ENCODE peak calls at places on chromosomes 11 and 22, in seven cellular contexts. L is nephron progenitor cell, I is Peyer's patch, Q is A549, O is ascending aorta, S is HFF-Myc, G is neural crest cell. J is an unnamed sample.

GRCh38 chr11:36033082-36033751 is 89.4 kb downstream of the LDLRAD3 start:
- DNase-seq in L (no peak), I (no peak), Q (no peak), O (no peak), S (no peak), G (no peak), J (no peak)

GRCh38 chr11:17036666-17037658 is 22.7 kb upstream of the PLEKHA7 start:
- DNase-seq in L (no peak), I (no peak), Q (no peak), O (no peak), S (no peak), G (no peak), J (no peak)

GRCh38 chr11:126231725-126232459 is 20.3 kb downstream of the FAM118B start:
- DNase-seq in L (no peak), I (no peak), Q (no peak), O (no peak), S (no peak), G (no peak), J (no peak)

GRCh38 chr11:126391970-126392637 is 36.6 kb downstream of the ST3GAL4 start:
- DNase-seq in L (no peak), I (no peak), Q (no peak), O (no peak), S (no peak), G (no peak), J (no peak)

GRCh38 chr11:121670792-121671275 is 218.1 kb upstream of the SORL1-AS1 start:
- DNase-seq in L (no peak), I (no peak), Q (no peak), O (no peak), S (no peak), G (no peak), J (no peak)

GRCh38 chr11:10809373-10810199 is 860 bp upstream of the EIF4G2 start:
- DNase-seq in L (peak), I (no peak), Q (peak), O (no peak), S (peak), G (no peak), J (peak)

GRCh38 chr11:28366549-28367341 is 258.6 kb downstream of the METTL15 start:
- DNase-seq in L (no peak), I (no peak), Q (no peak), O (no peak), S (no peak), G (no peak), J (no peak)

GRCh38 chr22:45469573-45470383 is 32.9 kb upstream of the FBLN1 start:
- DNase-seq in L (no peak), I (no peak), Q (no peak), O (no peak), S (peak), G (no peak), J (no peak)

GRCh38 chr11:86588566-86589090 is 83.8 kb downstream of the ME3 start:
- DNase-seq in L (peak), I (no peak), Q (no peak), O (no peak), S (no peak), G (peak), J (no peak)

GRCh38 chr11:117314840-117315239 is 1.2 kb downstream of the BACE1 start:
- DNase-seq in L (peak), I (no peak), Q (no peak), O (no peak), S (no peak), G (no peak), J (no peak)

GRCh38 chr22:44136112-44136511 is 44.6 kb upstream of the PARVG start:
- DNase-seq in L (no peak), I (peak), Q (no peak), O (no peak), S (no peak), G (no peak), J (no peak)

GRCh38 chr22:49736538-49736937 is 91.1 kb downstream of the BRD1 start:
- DNase-seq in L (no peak), I (peak), Q (no peak), O (no peak), S (no peak), G (no peak), J (no peak)

GRCh38 chr11:41579546-41579945 is 120.1 kb upstream of the LRRC4C start:
- DNase-seq in L (no peak), I (no peak), Q (no peak), O (no peak), S (no peak), G (no peak), J (no peak)

GRCh38 chr11:113974741-113975470 is at the start of gene HTR3A:
- DNase-seq in L (peak), I (no peak), Q (no peak), O (no peak), S (no peak), G (peak), J (peak)

GRCh38 chr11:70099578-70100282 is 21.6 kb downstream of the ANO1 start:
- DNase-seq in L (no peak), I (no peak), Q (no peak), O (no peak), S (no peak), G (no peak), J (no peak)

GRCh38 chr11:70799386-70799785 is 401.1 kb downstream of the CTTN start:
- DNase-seq in L (no peak), I (no peak), Q (no peak), O (no peak), S (no peak), G (no peak), J (no peak)

GRCh38 chr22:29029202-29030000 is 32.2 kb downstream of the C22orf31 start:
- DNase-seq in L (no peak), I (no peak), Q (no peak), O (no peak), S (no peak), G (no peak), J (no peak)

GRCh38 chr11:44596541-44597276 is 31.2 kb downstream of the CD82 start:
- DNase-seq in L (no peak), I (no peak), Q (no peak), O (no peak), S (no peak), G (no peak), J (no peak)
- TF ChIP-seq CTCF in L (no peak), I (no peak), Q (no peak), O (no peak), S (no peak), G (no peak), J (no peak)

GRCh38 chr11:1566381-1567051 is 5.6 kb downstream of the DUSP8 start:
- DNase-seq in L (no peak), I (no peak), Q (no peak), O (no peak), S (no peak), G (no peak), J (peak)
- TF ChIP-seq CTCF in L (no peak), I (no peak), Q (peak), O (no peak), S (no peak), G (no peak), J (no peak)

GRCh38 chr11:8757533-8757932 is 74.9 kb downstream of the RPL27A start:
- DNase-seq in L (no peak), I (no peak), Q (no peak), O (no peak), S (no peak), G (no peak), J (no peak)

GRCh38 chr11:8757047-8757446 is 74.5 kb downstream of the RPL27A start:
- DNase-seq in L (no peak), I (no peak), Q (no peak), O (no peak), S (no peak), G (no peak), J (no peak)

GRCh38 chr11:8758619-8759169 is 76.1 kb downstream of the RPL27A start:
- DNase-seq in L (no peak), I (no peak), Q (no peak), O (no peak), S (no peak), G (no peak), J (no peak)

GRCh38 chr11:8756201-8756600 is 73.6 kb downstream of the RPL27A start:
- DNase-seq in L (no peak), I (no peak), Q (no peak), O (no peak), S (no peak), G (no peak), J (no peak)

GRCh38 chr11:8754241-8754640 is 71.6 kb downstream of the RPL27A start:
- DNase-seq in L (no peak), I (no peak), Q (no peak), O (no peak), S (no peak), G (no peak), J (no peak)
- TF ChIP-seq CTCF in L (no peak), I (peak), Q (no peak), O (no peak), S (peak), G (peak), J (peak)

DNA sequence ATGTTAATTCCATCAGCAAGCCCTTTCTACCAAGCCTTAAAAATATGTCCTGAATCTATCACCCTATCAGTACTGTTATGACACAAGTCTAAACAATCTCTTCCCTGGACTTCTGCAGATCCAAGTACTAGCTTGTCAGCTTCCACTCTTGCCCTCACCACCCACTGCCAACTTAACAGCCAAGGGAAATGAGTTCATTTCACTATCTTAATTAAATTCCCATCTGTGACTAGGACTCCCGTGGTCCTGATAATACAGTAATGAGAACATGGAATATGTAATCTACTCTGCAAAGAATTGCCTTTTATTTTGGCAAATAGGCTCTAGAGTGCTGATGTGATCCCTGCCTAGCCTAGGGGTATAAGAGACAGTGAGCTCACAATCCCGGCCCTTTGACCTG is 10.1 kb downstream of the UBQLN3 start:
- DNase-seq in L (no peak), I (no peak), Q (no peak), O (no peak), S (no peak), G (no peak), J (no peak)
- TF ChIP-seq CTCF in L (no peak), I (no peak), Q (no peak), O (no peak), S (no peak), G (no peak), J (no peak)